ENCODE peak calls at places on chromosomes 3 and 15, in five cellular contexts. C is endodermal cell, D is fibroblast of mammary gland, S is progenitor cell of endocrine pancreas, K is HFFc6. T is an unnamed sample.

GRCh38 chr3:11211531-11212300 is 57.4 kb downstream of the HRH1 start:
- DNase-seq in C (no peak), D (peak), S (no peak), K (no peak), T (no peak)

GRCh38 chr3:31409866-31410265 is 122.9 kb upstream of the STT3B start:
- DNase-seq in C (no peak), D (no peak), S (no peak), K (no peak), T (no peak)

GRCh38 chr15:25234831-25235230 is 204.0 kb downstream of the UBE3A start:
- DNase-seq in C (no peak), D (no peak), S (no peak), K (no peak), T (no peak)

GRCh38 chr3:132180337-132180791 is 136.8 kb upstream of the ACP3 start:
- DNase-seq in C (peak), D (peak), S (no peak), K (peak), T (peak)

GRCh38 chr3:194265996-194266657 is 85.0 kb downstream of the CPN2 start:
- DNase-seq in C (peak), D (no peak), S (no peak), K (no peak), T (no peak)

GRCh38 chr15:61069369-61070075 is 159.6 kb downstream of the RORA start:
- DNase-seq in C (no peak), D (peak), S (no peak), K (no peak), T (no peak)

GRCh38 chr3:102733811-102734574 is 299.2 kb downstream of the ZPLD1 start:
- DNase-seq in C (no peak), D (no peak), S (no peak), K (no peak), T (no peak)

GRCh38 chr3:122092460-122093165 is 37.5 kb downstream of the CD86 start:
- DNase-seq in C (peak), D (peak), S (no peak), K (peak), T (no peak)

GRCh38 chr15:52221730-52222129 is 30.5 kb upstream of the GNB5 start:
- DNase-seq in C (no peak), D (no peak), S (no peak), K (no peak), T (no peak)

GRCh38 chr15:62343397-62343796 is 178.3 kb upstream of the C2CD4B start:
- DNase-seq in C (no peak), D (no peak), S (no peak), K (no peak), T (no peak)

GRCh38 chr3:24012589-24013257 is 67.6 kb downstream of the NR1D2 start:
- DNase-seq in C (no peak), D (no peak), S (no peak), K (no peak), T (no peak)

GRCh38 chr3:159782724-159783421 is 205.8 kb upstream of the IL12A start:
- DNase-seq in C (no peak), D (no peak), S (no peak), K (no peak), T (no peak)

GRCh38 chr3:135869439-135870105 is 96.0 kb upstream of the PPP2R3A start:
- DNase-seq in C (no peak), D (peak), S (no peak), K (peak), T (no peak)

GRCh38 chr3:37243811-37244748 is 69.7 kb upstream of the LRRFIP2 start:
- DNase-seq in C (peak), D (peak), S (peak), K (peak), T (peak)

GRCh38 chr15:91252322-91252721 is 152.3 kb downstream of the SV2B start:
- DNase-seq in C (no peak), D (no peak), S (no peak), K (no peak), T (no peak)

GRCh38 chr3:126621171-126621570 is 33.8 kb downstream of the TXNRD3 start:
- DNase-seq in C (no peak), D (peak), S (no peak), K (peak), T (peak)

GRCh38 chr3:11140054-11140712 is 14.1 kb upstream of the HRH1 start:
- DNase-seq in C (no peak), D (peak), S (no peak), K (no peak), T (no peak)

GRCh38 chr15:79981861-79982455 is 11.0 kb upstream of the BCL2A1 start:
- DNase-seq in C (no peak), D (no peak), S (no peak), K (no peak), T (no peak)

GRCh38 chr3:6825527-6825926 is 35.4 kb upstream of the GRM7 start:
- DNase-seq in C (no peak), D (no peak), S (no peak), K (no peak), T (no peak)

GRCh38 chr15:89728254-89728653 is 22.8 kb downstream of the MESP1 start:
- DNase-seq in C (no peak), D (peak), S (no peak), K (peak), T (no peak)

GRCh38 chr15:100691321-100691720 is 88.9 kb downstream of the ASB7 start:
- DNase-seq in C (no peak), D (no peak), S (no peak), K (no peak), T (no peak)

GRCh38 chr3:5194801-5195509 is 7.4 kb downstream of the EDEM1 start:
- DNase-seq in C (no peak), D (peak), S (no peak), K (peak), T (no peak)

GRCh38 chr3:76083992-76084391 is 298.6 kb upstream of the ZNF717 start:
- DNase-seq in C (no peak), D (peak), S (no peak), K (no peak), T (peak)

GRCh38 chr3:86929046-86929445 is 61.9 kb downstream of the VGLL3 start:
- DNase-seq in C (peak), D (peak), S (no peak), K (peak), T (no peak)

GRCh38 chr3:32840086-32840841 is 22.5 kb downstream of the TRIM71 start:
- DNase-seq in C (peak), D (no peak), S (peak), K (no peak), T (no peak)

GRCh38 chr15:34119291-34119690 is 17.4 kb downstream of the PGBD4 start:
- DNase-seq in C (no peak), D (peak), S (no peak), K (peak), T (peak)

GRCh38 chr3:55191911-55192787 is 264.3 kb upstream of the LRTM1 start:
- DNase-seq in C (no peak), D (peak), S (no peak), K (peak), T (peak)

GRCh38 chr3:189267981-189268613 is 96.3 kb downstream of the TPRG1 start:
- DNase-seq in C (peak), D (peak), S (no peak), K (peak), T (no peak)
- TF ChIP-seq CTCF in C (peak), D (peak), S (peak), K (peak), T (peak)

GRCh38 chr3:63561879-63562278 is 90.6 kb upstream of the SNTN start:
- DNase-seq in C (no peak), D (no peak), S (no peak), K (no peak), T (no peak)

GRCh38 chr3:63562323-63562722 is 90.2 kb upstream of the SNTN start:
- DNase-seq in C (no peak), D (no peak), S (no peak), K (no peak), T (no peak)

GRCh38 chr3:63557912-63558311 is 94.6 kb upstream of the SNTN start:
- DNase-seq in C (no peak), D (no peak), S (no peak), K (no peak), T (no peak)

GRCh38 chr3:63556401-63556800 is 96.1 kb upstream of the SNTN start:
- DNase-seq in C (no peak), D (no peak), S (no peak), K (no peak), T (no peak)

DNA sequence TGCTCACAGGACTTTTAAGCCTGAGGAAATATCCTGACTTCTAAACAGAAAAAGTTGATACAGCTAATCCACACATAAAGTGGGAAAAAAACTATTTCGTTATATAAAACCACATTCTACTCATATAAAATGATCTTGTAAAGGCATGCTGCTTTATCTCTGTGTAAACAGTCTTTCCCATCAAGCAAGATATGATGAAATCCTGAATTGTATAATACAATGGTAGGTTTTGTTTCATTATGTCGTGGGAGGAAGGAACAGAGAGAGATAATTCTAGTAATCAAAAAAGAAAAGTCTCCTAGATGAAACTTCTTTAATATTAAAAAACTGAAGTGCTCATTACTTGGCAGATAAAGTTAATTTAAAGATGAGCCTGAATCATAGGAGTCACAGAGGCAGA is 92.6 kb upstream of the SNTN start:
- DNase-seq in C (no peak), D (no peak), S (no peak), K (no peak), T (peak)
- TF ChIP-seq CTCF in C (no peak), D (no peak), S (no peak), K (no peak), T (no peak)

GRCh38 chr3:49133226-49133951 is 539 bp upstream of the LAMB2 start:
- DNase-seq in C (peak), D (peak), S (peak), K (peak), T (peak)
- TF ChIP-seq CTCF in C (peak), D (no peak), S (no peak), K (no peak), T (no peak)

DNA sequence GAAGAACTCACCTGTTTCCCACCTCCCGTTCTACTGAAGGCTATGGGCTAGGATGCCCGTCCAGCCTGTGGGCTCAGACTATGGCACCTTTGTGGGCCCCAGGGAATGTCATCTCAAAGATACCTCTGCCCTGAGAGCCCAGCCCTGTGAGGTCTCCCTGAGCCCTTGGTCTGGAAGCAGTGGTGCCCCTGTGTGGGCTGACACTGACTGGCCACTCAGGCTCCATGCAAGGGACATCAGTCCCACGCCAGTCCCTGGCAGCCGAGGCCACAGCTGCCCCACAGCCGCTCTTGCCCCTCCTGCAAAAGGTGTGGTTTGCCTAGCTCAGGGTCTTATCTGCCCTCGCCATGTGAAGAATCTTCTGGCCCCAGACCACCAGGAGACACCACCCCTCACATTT is 106.9 kb downstream of the KLF13 start:
- DNase-seq in C (no peak), D (no peak), S (no peak), K (no peak), T (no peak)
- TF ChIP-seq CTCF in C (no peak), D (no peak), S (no peak), K (no peak), T (no peak)

GRCh38 chr3:12841085-12841969 is at the start of gene RPL32:
- DNase-seq in C (peak), D (peak), S (peak), K (peak), T (peak)
- TF ChIP-seq CTCF in C (peak), D (peak), S (peak), K (peak), T (peak)

GRCh38 chr15:37135225-37135624 is 34.9 kb upstream of the MEIS2 start:
- DNase-seq in C (peak), D (no peak), S (no peak), K (no peak), T (no peak)
- TF ChIP-seq CTCF in C (peak), D (peak), S (peak), K (no peak), T (peak)

GRCh38 chr3:21449738-21450137 is 301.3 kb downstream of the ZNF385D start:
- DNase-seq in C (no peak), D (no peak), S (no peak), K (no peak), T (no peak)

GRCh38 chr3:21446937-21447336 is 304.1 kb downstream of the ZNF385D start:
- DNase-seq in C (no peak), D (no peak), S (no peak), K (no peak), T (no peak)

GRCh38 chr3:21446027-21446426 is 305.0 kb downstream of the ZNF385D start:
- DNase-seq in C (no peak), D (no peak), S (no peak), K (no peak), T (no peak)

GRCh38 chr3:21447471-21448205 is 303.4 kb downstream of the ZNF385D start:
- DNase-seq in C (no peak), D (peak), S (no peak), K (peak), T (peak)
- TF ChIP-seq CTCF in C (no peak), D (no peak), S (no peak), K (no peak), T (no peak)

DNA sequence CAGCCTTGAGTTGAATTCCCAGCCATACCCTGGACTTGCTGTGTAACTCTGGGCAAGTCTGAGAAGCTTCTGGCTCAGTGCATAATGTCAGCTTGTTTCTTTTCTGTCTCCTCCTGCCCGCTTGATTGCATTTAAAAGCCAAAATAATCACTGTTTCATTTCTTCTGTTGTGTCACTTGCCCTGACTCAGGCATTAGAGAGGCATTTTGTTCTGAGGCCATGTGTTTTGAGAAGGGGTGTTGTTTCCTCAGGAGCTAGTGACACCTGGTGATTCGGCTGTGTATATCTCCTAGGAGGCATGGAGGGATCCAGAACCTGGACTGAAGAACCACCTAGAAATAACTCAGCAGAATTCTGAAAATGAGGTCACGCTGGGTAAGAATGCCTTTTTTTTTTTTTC is 16.0 kb downstream of the WDR73 start:
- DNase-seq in C (peak), D (peak), S (no peak), K (no peak), T (no peak)
- TF ChIP-seq CTCF in C (peak), D (no peak), S (no peak), K (peak), T (peak)

GRCh38 chr3:51283421-51283820 is 101.7 kb upstream of the MANF start:
- DNase-seq in C (no peak), D (no peak), S (no peak), K (no peak), T (no peak)
- TF ChIP-seq CTCF in C (no peak), D (no peak), S (no peak), K (no peak), T (no peak)